ENCODE peak calls at places on chromosomes 11 and 22, in four cellular contexts. V is GM12878, R is K562, I is HepG2. P is an unnamed sample.

GRCh38 chr11:96105197-96105895 is 181.4 kb upstream of the MTMR2 start:
- DNase-seq in I (peak), R (no peak), V (no peak), P (no peak)

GRCh38 chr22:20154602-20155183 is 3.8 kb upstream of the CCDC188 start:
- DNase-seq in V (no peak), R (peak), I (no peak), P (no peak)

GRCh38 chr11:85742873-85743275 is 56.9 kb upstream of the CCDC89 start:
- DNase-seq in V (no peak), I (no peak), R (no peak), P (no peak)

GRCh38 chr11:62444271-62444833 is 25.5 kb downstream of the SCGB1A1 start:
- DNase-seq in R (no peak), I (no peak), V (peak), P (no peak)

GRCh38 chr11:112229746-112230433 is 3.7 kb downstream of the PTS start:
- DNase-seq in R (no peak), I (no peak), V (no peak), P (no peak)

GRCh38 chr11:35398881-35399280 is 20.5 kb downstream of the SLC1A2 start:
- DNase-seq in I (no peak), V (no peak), R (no peak), P (no peak)

GRCh38 chr11:47843354-47844060 is 4.6 kb downstream of the NUP160 start:
- DNase-seq in V (no peak), R (no peak), I (no peak), P (no peak)

GRCh38 chr11:72041364-72042058 is 38.8 kb downstream of the NUMA1 start:
- DNase-seq in R (no peak), I (peak), V (no peak), P (peak)

GRCh38 chr11:23789938-23790371 is 706.9 kb upstream of the LUZP2 start:
- DNase-seq in V (no peak), I (no peak), R (no peak), P (no peak)

GRCh38 chr11:110479445-110480101 is 49.8 kb downstream of the FDX1 start:
- DNase-seq in V (no peak), R (peak), I (no peak), P (no peak)

GRCh38 chr11:70063121-70063520 is 15.0 kb upstream of the ANO1 start:
- DNase-seq in V (no peak), I (no peak), R (no peak), P (no peak)

GRCh38 chr11:94933225-94934130 is 39.9 kb downstream of the CWC15 start:
- DNase-seq in I (no peak), R (no peak), V (no peak), P (no peak)

GRCh38 chr11:116229581-116229980 is 543.2 kb downstream of the BUD13 start:
- DNase-seq in R (no peak), I (no peak), V (no peak), P (no peak)

GRCh38 chr11:528166-528814 is 7.1 kb downstream of the HRAS start:
- DNase-seq in V (no peak), I (no peak), R (no peak), P (no peak)

GRCh38 chr11:34105957-34106504 is 602 bp downstream of the NAT10 start:
- DNase-seq in V (no peak), I (peak), R (no peak), P (no peak)

GRCh38 chr22:47190957-47191323 is 428.5 kb downstream of the TBC1D22A start:
- DNase-seq in V (no peak), I (no peak), R (no peak), P (no peak)

GRCh38 chr11:85953491-85954143 is 98.4 kb downstream of the CCDC83 start:
- DNase-seq in I (no peak), R (peak), V (no peak), P (no peak)

GRCh38 chr11:21888814-21889213 is 304.1 kb upstream of the ANO5 start:
- DNase-seq in I (no peak), V (no peak), R (no peak), P (no peak)

GRCh38 chr11:102155676-102156075 is 45.4 kb downstream of the YAP1 start:
- DNase-seq in V (no peak), I (no peak), R (no peak), P (no peak)

GRCh38 chr22:45859231-45860161 is 117.5 kb downstream of the WNT7B start:
- DNase-seq in I (peak), R (no peak), V (no peak), P (no peak)

GRCh38 chr11:95831198-95831883 is 41.0 kb downstream of the CEP57 start:
- DNase-seq in I (no peak), R (no peak), V (no peak), P (no peak)

GRCh38 chr11:1499899-1500298 is 13.3 kb upstream of the MOB2 start:
- DNase-seq in R (no peak), I (no peak), V (no peak), P (no peak)

GRCh38 chr11:72430743-72431570 is 3.4 kb downstream of the CLPB start:
- DNase-seq in I (peak), R (peak), V (no peak), P (peak)

GRCh38 chr11:122754553-122755322 is 83.6 kb upstream of the CRTAM start:
- DNase-seq in R (peak), V (no peak), I (peak), P (peak)

GRCh38 chr11:102800774-102801173 is 2.8 kb upstream of the MMP1 start:
- DNase-seq in R (no peak), V (no peak), I (no peak), P (no peak)

GRCh38 chr22:41772645-41773044 is 27.8 kb upstream of the CCDC134 start:
- DNase-seq in R (no peak), V (no peak), I (peak), P (no peak)

GRCh38 chr11:27848423-27848822 is 148.2 kb upstream of the BDNF start:
- DNase-seq in R (no peak), V (no peak), I (no peak), P (no peak)

GRCh38 chr11:123419720-123420466 is 10.2 kb upstream of the GRAMD1B start:
- DNase-seq in R (no peak), I (no peak), V (no peak), P (no peak)

GRCh38 chr22:48717883-48718817 is 1109.5 kb downstream of the BRD1 start:
- DNase-seq in V (no peak), I (no peak), R (no peak), P (no peak)

GRCh38 chr11:117945047-117945820 is 16.0 kb upstream of the TMPRSS13 start:
- DNase-seq in V (no peak), I (no peak), R (no peak), P (no peak)

GRCh38 chr22:21026783-21027692 is 5.3 kb downstream of the SLC7A4 start:
- DNase-seq in R (peak), V (no peak), I (no peak), P (no peak)

GRCh38 chr11:79932612-79933011 is 491.8 kb upstream of the TENM4 start:
- DNase-seq in I (no peak), V (no peak), R (no peak), P (no peak)

GRCh38 chr11:43517518-43517917 is 158.8 kb downstream of the TTC17 start:
- DNase-seq in I (no peak), R (no peak), V (no peak), P (no peak)

GRCh38 chr11:69934861-69935494 is 115.8 kb upstream of the FGF3 start:
- DNase-seq in R (no peak), I (no peak), V (no peak), P (no peak)

GRCh38 chr11:77080643-77081210 is 14.0 kb downstream of the CAPN5 start:
- DNase-seq in I (no peak), R (no peak), V (no peak), P (no peak)

GRCh38 chr22:28016781-28017557 is 97.9 kb upstream of the PITPNB start:
- DNase-seq in I (no peak), V (no peak), R (no peak), P (no peak)

GRCh38 chr22:46007848-46008261 is 30.9 kb upstream of the WNT7B start:
- DNase-seq in V (no peak), R (no peak), I (no peak), P (no peak)

GRCh38 chr11:128342511-128343133 is 244.7 kb downstream of the ETS1 start:
- DNase-seq in V (peak), R (no peak), I (peak), P (no peak)

GRCh38 chr11:62721994-62722393 is 5.3 kb downstream of the HNRNPUL2 start:
- DNase-seq in R (no peak), I (peak), V (no peak), P (no peak)

GRCh38 chr11:130908770-130909625 is 7.3 kb downstream of the SNX19 start:
- DNase-seq in V (no peak), R (no peak), I (no peak), P (no peak)

GRCh38 chr11:63747006-63747405 is 21.6 kb downstream of the ZFTA start:
- DNase-seq in I (no peak), R (no peak), V (no peak), P (no peak)
- TF ChIP-seq FOXM1 in I (no peak), R (no peak), V (no peak), P (no peak)

GRCh38 chr22:42895087-42895486 is 38.0 kb upstream of the ARFGAP3 start:
- DNase-seq in V (peak), I (no peak), R (no peak), P (no peak)
- TF ChIP-seq FOXK2 in V (no peak), I (no peak), R (no peak), P (no peak)

GRCh38 chr11:78560826-78561484 is 13.7 kb downstream of the NARS2 start:
- DNase-seq in I (peak), R (no peak), V (no peak), P (no peak)

GRCh38 chr11:78567209-78567608 is 7.5 kb downstream of the NARS2 start:
- DNase-seq in V (no peak), R (no peak), I (no peak), P (no peak)

GRCh38 chr11:78562398-78562797 is 12.3 kb downstream of the NARS2 start:
- DNase-seq in I (no peak), V (no peak), R (no peak), P (no peak)

GRCh38 chr11:78564889-78565467 is 9.7 kb downstream of the NARS2 start:
- DNase-seq in R (no peak), V (no peak), I (no peak), P (no peak)

GRCh38 chr11:78564037-78564888 is 10.4 kb downstream of the NARS2 start:
- DNase-seq in V (peak), I (peak), R (peak), P (peak)
- TF ChIP-seq FOXM1 in V (no peak), I (no peak), R (no peak), P (no peak)

DNA sequence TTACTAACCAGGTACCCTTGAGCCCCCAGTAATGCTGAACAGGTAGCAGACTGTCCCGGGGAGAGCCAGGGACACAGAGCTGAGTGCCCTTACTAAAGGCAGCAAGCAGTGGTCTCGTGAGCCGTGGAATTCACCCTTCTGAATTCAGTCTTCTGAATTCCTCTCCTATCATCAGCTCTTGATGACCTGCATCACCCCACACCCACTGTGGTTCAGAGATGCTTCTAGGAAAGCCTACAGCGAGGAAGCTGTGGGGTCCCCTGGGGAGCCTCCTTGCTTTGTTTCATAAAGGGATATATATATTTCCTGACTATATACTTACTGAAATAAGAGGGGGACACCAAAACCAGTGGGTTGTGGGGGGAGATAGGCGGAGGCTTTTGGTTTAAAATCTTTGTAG is 2.6 kb downstream of the SPATA19 start:
- DNase-seq in V (no peak), R (no peak), I (no peak), P (peak)
- TF ChIP-seq FOXK2 in V (no peak), R (no peak), I (no peak), P (no peak)

GRCh38 chr22:49995059-49995412 is 17.5 kb downstream of the IL17REL start:
- DNase-seq in I (no peak), V (no peak), R (no peak), P (no peak)

GRCh38 chr22:49991907-49992533 is 20.5 kb downstream of the IL17REL start:
- DNase-seq in I (no peak), R (no peak), V (no peak), P (no peak)

GRCh38 chr22:49992921-49993648 is 19.5 kb downstream of the IL17REL start:
- DNase-seq in V (no peak), I (peak), R (peak), P (peak)

GRCh38 chr22:49994361-49995058 is 18.1 kb downstream of the IL17REL start:
- DNase-seq in R (no peak), V (no peak), I (no peak), P (no peak)

DNA sequence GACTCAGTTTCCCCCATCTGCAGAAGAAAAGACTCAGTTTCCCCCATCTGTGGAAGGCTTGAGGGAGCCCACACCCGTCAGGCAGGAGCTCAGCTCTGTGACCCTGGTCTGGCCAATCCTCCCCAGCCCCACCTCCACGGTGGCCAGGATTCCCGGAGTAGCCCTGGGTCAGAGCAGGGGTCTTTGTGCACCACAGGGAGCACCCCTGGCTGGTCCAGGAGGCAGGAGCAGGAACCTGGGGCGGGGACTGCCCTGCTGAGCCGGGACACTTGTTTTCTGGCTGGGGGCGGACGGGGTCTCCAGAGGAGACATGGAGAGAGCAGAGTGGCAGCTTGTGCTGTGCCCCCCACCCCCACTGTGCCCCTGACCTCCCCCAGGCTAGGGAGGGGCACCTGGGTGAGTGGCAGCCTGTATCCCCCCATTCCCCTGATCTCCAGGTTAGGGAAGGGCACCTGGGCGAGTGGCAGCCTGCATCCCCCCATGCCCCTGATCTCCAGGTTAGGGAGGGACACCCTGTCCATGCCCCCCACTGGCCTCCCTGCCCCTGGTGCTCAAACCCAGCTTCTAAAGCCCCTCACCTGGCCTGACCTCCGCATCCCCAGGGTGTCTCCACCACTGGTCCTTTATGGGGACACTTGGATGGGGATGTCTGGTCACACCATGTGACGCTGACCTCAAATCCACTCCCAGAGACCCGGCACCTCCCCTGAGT is 18.8 kb downstream of the IL17REL start:
- DNase-seq in I (no peak), V (no peak), R (no peak), P (no peak)
- TF ChIP-seq FOXM1 in I (no peak), V (no peak), R (no peak), P (no peak)

GRCh38 chr22:31313366-31314147 is 21.3 kb upstream of the PIK3IP1 start:
- DNase-seq in V (no peak), R (peak), I (peak), P (peak)
- TF ChIP-seq FOXK2 in V (no peak), R (no peak), I (no peak), P (no peak)

DNA sequence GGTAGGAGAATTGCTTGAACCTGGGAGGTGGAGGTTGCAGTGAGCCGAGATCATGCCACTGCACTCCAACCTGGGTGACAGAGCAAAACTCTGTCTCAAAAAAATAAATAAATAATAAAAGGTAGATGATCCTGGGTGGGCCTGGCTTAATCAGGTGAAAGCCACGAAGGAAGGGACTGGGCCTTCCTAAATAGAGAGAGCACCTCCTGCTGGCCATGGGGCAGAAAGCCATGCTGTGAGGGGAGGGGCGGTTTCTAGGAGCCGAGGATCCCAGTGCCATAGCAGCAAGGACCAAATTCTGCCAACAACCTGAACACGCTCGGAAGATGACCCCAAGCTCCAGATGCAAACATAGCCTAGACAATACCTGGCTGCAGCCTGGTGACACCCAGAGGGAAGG is 24.5 kb upstream of the DGKZ start:
- DNase-seq in V (no peak), I (no peak), R (peak), P (peak)
- TF ChIP-seq FOXM1 in V (no peak), I (no peak), R (peak), P (peak)

DNA sequence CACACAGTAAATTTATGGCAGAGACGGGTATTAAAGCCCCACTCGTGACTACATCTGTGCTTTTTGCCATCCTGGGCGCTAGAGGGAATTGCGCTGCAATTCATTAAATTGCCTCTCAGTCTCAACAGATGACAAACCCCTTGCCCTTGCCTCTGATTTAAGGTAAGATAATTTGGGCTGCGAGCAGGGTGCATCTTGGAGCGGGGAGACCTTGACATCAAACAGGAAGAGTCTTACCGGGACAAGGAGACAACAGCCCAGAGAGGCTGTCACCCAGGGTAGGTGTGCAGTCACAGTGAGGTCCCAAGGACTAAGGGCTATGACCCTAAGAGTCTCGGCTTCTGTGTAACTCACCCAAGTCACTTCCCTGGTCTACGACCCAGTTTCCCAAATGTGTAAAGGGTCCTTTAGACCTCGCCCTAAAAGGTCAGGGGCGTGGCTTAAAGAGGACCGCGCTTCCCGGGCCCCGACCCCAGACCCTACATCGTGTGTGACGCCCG is 427 bp upstream of the TOM1 start:
- DNase-seq in I (no peak), R (no peak), V (no peak), P (peak)
- TF ChIP-seq FOXK2 in I (no peak), R (no peak), V (no peak), P (no peak)